ENCODE peak calls at places on chromosomes 16 and 17, in ten cellular contexts. S is NCI-H69; U is glutamatergic neuron; F is left kidney; G is ovary; Q is NCI-H1417; T is activated CD4-positive, alpha-beta T cell treated with anti-CD3 and anti-CD28 coated beads for 36 hours; O is AG04450; Z is stimulated activated CD8-positive, alpha-beta memory T cell treated with anti-CD3 and anti-CD28 coated beads, Interleukin-4, amount 100 ng/mL, for 24 hours; X is activated CD8-positive, alpha-beta T cell treated with anti-CD3 and anti-CD28 coated beads, Interleukin-2, amount 10 ng/mL, durations not matched to agents 7 days and 5 days. B is an unnamed sample.

GRCh38 chr17:74862108-74862901 is 2.6 kb upstream of the GRIN2C start:
- DNase-seq in G (peak), T (peak), Z (peak), Q (peak), S (peak), U (peak), F (peak), O (no peak), X (peak), B (peak)

GRCh38 chr16:2768403-2769089 is 8.5 kb downstream of the ELOB start:
- DNase-seq in X (no peak), U (peak), F (no peak), Z (no peak), T (no peak), G (peak), O (no peak), S (no peak), Q (no peak), B (no peak)

GRCh38 chr17:35708951-35709350 is 22.5 kb upstream of the RASL10B start:
- DNase-seq in S (peak), Q (peak), F (no peak), X (no peak), G (no peak), U (no peak), T (no peak), O (no peak), Z (no peak), B (peak)

GRCh38 chr17:56629450-56630187 is 36.1 kb downstream of the NOG start:
- DNase-seq in X (no peak), T (peak), O (peak), U (peak), S (no peak), Z (no peak), F (peak), Q (no peak), G (no peak), B (peak)

GRCh38 chr17:19579867-19580565 is 46.4 kb downstream of the SLC47A1 start:
- DNase-seq in O (no peak), T (peak), S (peak), Z (no peak), F (peak), U (peak), Q (no peak), X (no peak), G (peak), B (no peak)

GRCh38 chr17:50134206-50135110 is 4.5 kb upstream of the SAMD14 start:
- DNase-seq in G (peak), Q (no peak), Z (no peak), S (peak), X (no peak), T (no peak), U (no peak), O (no peak), F (no peak), B (no peak)

GRCh38 chr16:67666538-67667433 is at the start of the genes C16orf86 and ENKD1:
- DNase-seq in X (peak), S (peak), O (no peak), Z (peak), G (peak), U (peak), Q (peak), F (peak), T (peak), B (peak)

GRCh38 chr16:81080233-81080632 is 3.2 kb upstream of the C16orf46 start:
- DNase-seq in T (no peak), G (no peak), S (no peak), U (no peak), Z (no peak), Q (no peak), X (no peak), F (no peak), O (no peak), B (no peak)

GRCh38 chr16:87809150-87809902 is 43.5 kb upstream of the KLHDC4 start:
- DNase-seq in S (peak), X (peak), G (no peak), O (no peak), T (peak), Z (no peak), F (no peak), Q (no peak), U (no peak), B (peak)

GRCh38 chr17:64992325-64992802 is 64.2 kb downstream of the GNA13 start:
- DNase-seq in S (peak), T (peak), F (peak), Z (no peak), G (no peak), Q (no peak), U (no peak), O (no peak), X (no peak), B (no peak)

GRCh38 chr17:41678907-41679739 is 9.6 kb upstream of the EIF1 start:
- DNase-seq in G (no peak), S (no peak), T (peak), U (no peak), X (peak), Q (no peak), Z (no peak), O (no peak), F (peak), B (peak)

B was measured in KBM-7.